ENCODE peak calls at places on chromosomes 5 and 9, in five cellular contexts. E is Panc1, M is right lobe of liver, I is K562, P is stomach. U is an unnamed sample.

GRCh38 chr9:98369066-98369425 is 113.6 kb upstream of the TBC1D2 start:
- DNase-seq in E (no peak), M (no peak), I (no peak), P (no peak), U (no peak)

GRCh38 chr9:129137292-129138143 is 26.3 kb downstream of the PTPA start:
- DNase-seq in E (no peak), M (no peak), I (no peak), P (no peak), U (no peak)

GRCh38 chr5:80370394-80370793 is 37.5 kb upstream of the ZFYVE16 start:
- DNase-seq in E (no peak), M (no peak), I (no peak), P (no peak), U (no peak)

GRCh38 chr9:96040591-96041461 is 165.3 kb downstream of the ERCC6L2 start:
- DNase-seq in E (no peak), M (no peak), I (no peak), P (peak; percentile 70), U (no peak)

GRCh38 chr9:135137398-135137832 is 49.9 kb downstream of the OLFM1 start:
- DNase-seq in E (no peak), M (no peak), I (peak; percentile 17), P (no peak), U (peak; percentile 54)

GRCh38 chr5:50767588-50767987 is 101.2 kb downstream of the PARP8 start:
- DNase-seq in E (no peak), M (no peak), I (no peak), P (no peak), U (no peak)

GRCh38 chr5:80725446-80725845 is 70.7 kb upstream of the DHFR start:
- DNase-seq in E (no peak), M (no peak), I (no peak), P (no peak), U (no peak)

GRCh38 chr9:99485461-99485860 is 263.4 kb downstream of the SEC61B start:
- DNase-seq in E (no peak), M (no peak), I (no peak), P (no peak), U (no peak)

GRCh38 chr5:68482199-68482598 is 266.6 kb downstream of the PIK3R1 start:
- DNase-seq in E (no peak), M (no peak), I (peak; percentile 23), P (no peak), U (no peak)

DNA sequence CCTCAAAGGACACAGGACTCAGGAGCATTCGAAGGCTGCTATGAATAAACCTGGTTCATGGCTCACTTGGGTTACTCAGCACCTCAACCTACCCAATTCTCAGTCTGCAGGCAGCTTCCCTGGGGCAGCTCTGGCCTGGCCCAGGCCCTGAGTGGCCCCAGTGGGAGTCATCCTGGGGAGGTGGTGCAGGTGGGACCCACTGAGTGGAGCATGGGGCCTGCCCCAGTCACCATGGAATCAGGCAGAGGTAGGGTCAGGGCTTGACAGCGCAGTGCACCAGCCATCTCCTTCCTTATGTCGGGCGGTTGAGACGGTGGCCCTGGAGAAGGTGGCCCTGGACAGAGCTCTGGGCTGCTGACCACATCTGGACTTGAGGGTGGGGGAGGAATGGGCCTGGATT is 19.2 kb downstream of the PLEKHG4B start:
- DNase-seq in E (no peak), M (no peak), I (no peak), P (no peak), U (no peak)
- TF ChIP-seq CTCF in E (no peak), M (no peak), I (no peak), P (no peak), U (no peak)

GRCh38 chr9:111036946-111037743 is 1.1 kb downstream of the LPAR1 start:
- DNase-seq in E (no peak), M (no peak), I (no peak), P (no peak), U (peak; percentile 26)

GRCh38 chr9:111034573-111035539 is 3.4 kb downstream of the LPAR1 start:
- DNase-seq in E (no peak), M (no peak), I (no peak), P (no peak), U (peak; percentile 37)

GRCh38 chr9:111037744-111038335 is 430 bp downstream of the LPAR1 start:
- DNase-seq in E (no peak), M (no peak), I (no peak), P (peak; percentile 40), U (peak; percentile 11)

GRCh38 chr9:111034146-111034545 is 4.1 kb downstream of the LPAR1 start:
- DNase-seq in E (no peak), M (no peak), I (no peak), P (no peak), U (no peak)

DNA sequence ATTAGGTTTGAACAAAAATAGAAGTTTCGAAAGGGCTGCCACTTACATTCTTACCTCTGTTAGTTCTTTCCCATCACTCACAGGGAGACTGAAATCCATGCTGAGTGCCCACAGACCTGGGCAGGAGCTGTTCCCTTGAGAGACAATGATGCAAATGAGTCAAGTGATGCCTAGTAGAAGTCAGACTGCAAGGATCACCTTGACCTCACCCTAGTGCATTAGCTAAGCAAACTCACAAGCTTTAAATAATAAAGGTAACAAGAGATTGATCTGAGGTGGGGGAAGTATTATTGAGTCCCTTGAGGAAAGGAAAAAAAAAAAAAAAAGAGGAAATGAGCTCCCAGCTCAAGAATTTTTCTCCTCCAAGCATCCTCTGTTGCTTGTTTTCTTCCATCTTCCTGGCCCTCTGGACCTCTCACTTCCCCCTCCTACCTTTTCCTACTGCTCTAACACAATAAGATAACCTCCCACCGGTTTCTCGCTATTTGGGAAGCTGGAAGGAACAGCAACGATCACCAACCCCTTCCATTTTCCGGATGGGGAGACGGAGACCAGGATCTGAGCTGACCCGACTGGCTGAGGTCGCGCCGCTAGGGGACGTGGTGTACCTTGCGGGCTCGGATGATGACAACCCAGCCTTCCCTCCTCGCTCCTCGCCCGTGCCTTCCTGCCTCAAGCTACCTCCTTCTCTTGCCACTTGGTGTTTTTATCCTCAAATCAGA is 2.0 kb downstream of the LPAR1 start:
- DNase-seq in E (no peak), M (no peak), I (no peak), P (peak; percentile 66), U (no peak)
- TF ChIP-seq CTCF in E (peak; percentile 59), M (peak; percentile 15), I (no peak), P (peak; percentile 28), U (no peak)

GRCh38 chr9:21251162-21251561 is 11.4 kb upstream of the IFNA14 start:
- DNase-seq in E (no peak), M (no peak), I (no peak), P (no peak), U (no peak)

GRCh38 chr9:21255538-21256212 is 15.9 kb upstream of the IFNA14 start:
- DNase-seq in E (no peak), M (no peak), I (no peak), P (no peak), U (no peak)

GRCh38 chr9:21251638-21252037 is 11.8 kb upstream of the IFNA14 start:
- DNase-seq in E (no peak), M (no peak), I (no peak), P (no peak), U (no peak)

DNA sequence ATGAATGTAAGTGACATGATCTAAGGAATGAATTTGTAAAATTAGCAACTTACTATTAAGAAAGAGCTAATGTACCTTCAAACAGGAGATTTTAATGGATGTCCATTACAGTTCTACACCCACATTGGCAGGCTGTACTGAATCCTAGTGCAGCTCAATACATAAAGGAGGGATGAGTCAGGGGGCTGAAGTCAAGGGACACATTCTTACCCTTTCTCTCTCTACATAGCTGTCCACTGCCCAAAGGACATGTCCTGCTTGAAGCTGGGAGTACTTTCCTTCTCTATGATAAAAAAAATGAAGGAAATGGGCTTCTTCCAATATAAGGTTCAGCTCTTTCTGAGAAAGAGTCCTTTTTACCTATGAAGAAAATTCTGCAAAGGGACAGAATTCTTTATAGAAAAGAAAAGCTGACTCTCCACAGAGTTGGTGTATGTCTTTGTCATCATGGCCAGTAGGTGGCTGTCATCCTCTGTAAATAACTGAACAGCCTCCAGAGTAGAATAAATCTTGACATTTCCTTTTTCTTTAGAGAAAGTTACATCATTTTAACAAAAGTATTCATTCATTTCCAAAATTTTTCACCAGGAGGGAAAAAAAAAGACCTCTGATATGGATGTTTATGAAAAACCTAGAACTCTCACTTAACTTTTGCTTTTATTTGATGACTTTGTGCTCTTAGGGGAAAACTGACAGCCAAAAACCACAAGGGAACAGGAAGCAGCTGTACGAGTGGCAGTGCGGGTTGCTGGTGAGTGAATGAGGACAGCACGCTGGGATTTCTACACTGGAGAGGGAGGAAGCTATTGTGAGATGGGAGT is 13.1 kb upstream of the IFNA14 start:
- DNase-seq in E (peak; percentile 10), M (no peak), I (no peak), P (no peak), U (peak; percentile 23)
- TF ChIP-seq CTCF in E (peak; percentile 35), M (peak; percentile 57), I (no peak), P (peak; percentile 17), U (peak; percentile 25)

DNA sequence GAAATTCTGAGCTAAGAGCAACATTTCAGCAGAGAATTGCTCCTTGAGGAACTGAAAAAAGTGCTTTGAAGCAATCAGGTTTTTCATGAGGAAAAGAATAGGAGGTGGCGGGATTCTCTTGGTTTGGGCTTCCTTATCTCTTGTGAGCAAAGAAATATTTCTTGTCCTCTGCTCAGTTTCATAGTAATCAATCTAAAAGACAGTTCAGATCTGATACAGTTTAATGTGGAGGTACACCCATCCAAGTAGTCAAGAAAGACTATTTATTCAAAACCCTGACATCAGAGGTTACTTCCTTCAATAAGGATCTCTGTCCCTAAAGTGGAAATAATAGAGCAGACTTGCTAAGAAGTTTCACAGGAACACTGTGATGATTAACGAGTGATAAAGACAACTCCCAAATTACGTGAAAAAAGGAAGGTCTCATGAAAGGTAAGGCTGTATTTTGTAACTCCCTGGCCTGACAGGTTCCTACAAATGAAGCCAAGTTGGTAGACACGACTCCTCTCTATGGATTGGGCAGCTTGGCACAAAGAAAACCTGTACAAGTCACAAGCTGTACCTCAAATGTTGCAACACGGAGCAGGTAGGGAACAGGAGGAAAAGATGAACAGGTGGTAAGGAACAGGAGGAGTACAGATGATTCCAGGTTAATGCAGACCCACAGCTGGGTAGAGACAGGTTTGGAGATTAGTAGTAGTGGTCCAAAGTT is 94.1 kb downstream of the SUSD1 start:
- DNase-seq in E (no peak), M (no peak), I (no peak), P (no peak), U (peak; percentile 32)
- TF ChIP-seq CTCF in E (no peak), M (no peak), I (no peak), P (no peak), U (no peak)

DNA sequence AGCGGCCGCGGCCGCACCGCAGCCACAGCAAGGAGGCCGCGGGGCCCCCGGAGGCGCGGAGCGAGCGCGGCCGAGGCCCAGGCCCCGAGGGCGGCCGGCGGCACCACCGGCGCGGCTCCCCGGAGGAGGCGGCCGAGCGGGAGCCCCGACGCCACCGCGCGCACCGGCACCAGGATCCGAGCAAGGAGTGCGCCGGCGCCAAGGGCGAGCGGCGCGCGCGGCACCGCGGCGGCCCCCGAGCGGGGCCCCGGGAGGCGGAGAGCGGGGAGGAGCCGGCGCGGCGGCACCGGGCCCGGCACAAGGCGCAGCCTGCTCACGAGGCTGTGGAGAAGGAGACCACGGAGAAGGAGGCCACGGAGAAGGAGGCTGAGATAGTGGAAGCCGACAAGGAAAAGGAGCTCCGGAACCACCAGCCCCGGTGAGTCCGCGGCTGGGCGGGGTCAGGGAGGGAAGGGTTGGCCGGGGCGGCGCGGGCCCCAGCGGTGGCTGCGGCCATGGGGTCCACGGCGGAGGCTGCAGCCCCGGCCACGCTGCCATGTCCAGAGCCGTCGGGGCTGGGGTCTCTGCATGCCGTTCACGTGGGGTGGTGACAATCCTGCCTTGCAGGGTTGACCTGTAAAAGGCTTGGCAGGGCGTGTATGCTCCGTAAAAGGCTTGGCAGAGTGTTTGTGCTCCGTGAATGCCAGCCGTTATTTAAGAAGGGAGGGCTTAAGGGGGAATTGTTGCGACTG is 146.0 kb downstream of the CACNA1B start:
- DNase-seq in E (no peak), M (no peak), I (peak; percentile 13), P (peak; percentile 2), U (no peak)
- TF ChIP-seq CTCF in E (no peak), M (no peak), I (no peak), P (no peak), U (no peak)

GRCh38 chr9:105148328-105149006 is 96.0 kb upstream of the SLC44A1 start:
- DNase-seq in E (no peak), M (no peak), I (no peak), P (no peak), U (no peak)
- TF ChIP-seq CTCF in E (no peak), M (no peak), I (no peak), P (no peak), U (no peak)

GRCh38 chr9:19922476-19923118 is 133.8 kb upstream of the SLC24A2 start:
- DNase-seq in E (no peak), M (no peak), I (no peak), P (no peak), U (peak; percentile 54)
- TF ChIP-seq CTCF in E (peak; percentile 27), M (no peak), I (peak; percentile 50), P (no peak), U (peak; percentile 49)